ENCODE peak calls at places on chromosomes 7 and 10, in four cellular contexts. One of them, this sample, is unnamed.

GRCh38 chr7:65264258-65264657 is 109.4 kb upstream of the ZNF92 start:
- DNase-seq in K562: no peak
- DNase-seq in H1: peak
- DNase-seq in HepG2: no peak
- DNase-seq in this sample: no peak

GRCh38 chr10:8835453-8836167 is 781.1 kb downstream of the GATA3 start:
- DNase-seq in HepG2: no peak
- DNase-seq in K562: no peak
- DNase-seq in H1: no peak
- DNase-seq in this sample: no peak

GRCh38 chr10:89301231-89301630 is 615 bp upstream of the IFIT2 start:
- DNase-seq in H1: no peak
- DNase-seq in HepG2: no peak
- DNase-seq in K562: no peak
- DNase-seq in this sample: peak

GRCh38 chr10:105398202-105398601 is 757.1 kb downstream of the SORCS3 start:
- DNase-seq in H1: no peak
- DNase-seq in HepG2: no peak
- DNase-seq in K562: no peak
- DNase-seq in this sample: no peak

GRCh38 chr10:13813540-13813939 is 226.8 kb downstream of the PRPF18 start:
- DNase-seq in K562: no peak
- DNase-seq in HepG2: no peak
- DNase-seq in H1: no peak
- DNase-seq in this sample: no peak

GRCh38 chr7:55245271-55245723 is 119.8 kb upstream of the LANCL2 start:
- DNase-seq in H1: no peak
- DNase-seq in HepG2: peak
- DNase-seq in K562: no peak
- DNase-seq in this sample: no peak

GRCh38 chr7:135713836-135714470 is 14.0 kb downstream of the SLC13A4 start:
- DNase-seq in HepG2: no peak
- DNase-seq in H1: no peak
- DNase-seq in K562: no peak
- DNase-seq in this sample: no peak

GRCh38 chr7:37916673-37917660 is at the start of gene SFRP4:
- DNase-seq in H1: peak
- DNase-seq in K562: peak
- DNase-seq in HepG2: peak
- DNase-seq in this sample: peak

GRCh38 chr7:155858521-155859061 is 46.3 kb upstream of the SHH start:
- DNase-seq in HepG2: no peak
- DNase-seq in H1: no peak
- DNase-seq in K562: no peak
- DNase-seq in this sample: peak

GRCh38 chr7:74069086-74069541 is 14.5 kb upstream of the LIMK1 start:
- DNase-seq in K562: peak
- DNase-seq in H1: no peak
- DNase-seq in HepG2: no peak
- DNase-seq in this sample: no peak

GRCh38 chr10:99765672-99766071 is 16.8 kb upstream of the ABCC2 start:
- DNase-seq in H1: no peak
- DNase-seq in HepG2: no peak
- DNase-seq in K562: no peak
- DNase-seq in this sample: no peak

GRCh38 chr10:70130878-70131559 is 1.6 kb downstream of the AIFM2 start:
- DNase-seq in HepG2: peak
- DNase-seq in H1: no peak
- DNase-seq in K562: no peak
- DNase-seq in this sample: no peak

GRCh38 chr7:73703985-73704639 is 15.4 kb downstream of the STX1A start:
- DNase-seq in HepG2: no peak
- DNase-seq in H1: peak
- DNase-seq in K562: peak
- DNase-seq in this sample: peak

GRCh38 chr10:101770331-101771215 is 5.3 kb downstream of the FGF8 start:
- DNase-seq in K562: no peak
- DNase-seq in HepG2: no peak
- DNase-seq in H1: no peak
- DNase-seq in this sample: no peak

DNA sequence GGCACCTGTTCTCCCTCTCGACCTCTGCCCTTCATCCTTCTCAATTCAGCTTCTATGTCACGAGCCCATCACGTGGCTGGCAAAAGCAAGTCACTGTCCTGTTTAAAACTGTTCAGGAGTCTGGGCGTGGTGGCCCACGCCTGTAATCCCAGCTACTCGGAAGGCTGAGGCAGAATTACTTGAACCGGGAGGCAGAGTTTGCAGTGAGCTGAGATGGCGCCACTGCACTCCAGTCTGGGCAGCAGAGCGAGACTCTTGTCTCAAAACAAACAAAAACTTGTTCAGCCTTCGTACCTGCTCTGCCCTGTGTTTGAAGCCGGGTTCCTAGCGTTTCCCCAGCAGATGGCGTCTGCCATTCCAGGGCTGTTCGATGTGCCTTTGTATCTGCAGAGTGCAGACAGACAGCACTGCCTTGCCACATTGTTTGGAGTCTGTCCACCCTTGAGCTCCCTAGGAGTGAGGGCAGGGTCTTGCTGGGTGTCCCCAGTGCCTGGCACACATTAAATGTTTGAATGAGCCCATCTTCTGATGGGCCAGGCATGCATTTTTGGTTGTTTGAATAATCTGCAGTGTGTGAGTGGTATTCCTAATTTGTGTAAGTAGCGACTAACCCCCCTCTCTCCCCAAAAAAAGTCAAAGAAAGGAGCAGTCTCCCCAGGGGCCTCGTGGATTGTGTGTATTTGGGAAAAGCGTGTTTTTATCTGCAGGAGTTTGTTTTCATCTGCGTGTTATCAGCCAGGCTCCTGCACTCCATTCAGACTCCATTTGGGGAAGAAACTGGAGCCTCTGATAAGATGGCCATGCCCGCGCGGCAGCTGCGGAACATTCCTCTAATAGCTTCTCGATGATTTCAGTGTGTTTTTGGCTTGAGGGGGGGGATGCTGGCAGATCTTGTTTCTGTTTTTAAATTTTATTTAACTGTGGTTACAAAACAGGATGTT is 61.2 kb downstream of the DNAJB6 start:
- DNase-seq in K562: peak
- DNase-seq in HepG2: peak
- DNase-seq in H1: no peak
- DNase-seq in this sample: peak
- TF ChIP-seq PHF8 in K562: no peak
- TF ChIP-seq PHF8 in HepG2: no peak
- TF ChIP-seq PHF8 in H1: no peak
- TF ChIP-seq PHF8 in this sample: no peak

GRCh38 chr7:114943953-114944741 is 22.3 kb downstream of the MDFIC start:
- DNase-seq in H1: no peak
- DNase-seq in K562: no peak
- DNase-seq in HepG2: no peak
- DNase-seq in this sample: no peak

GRCh38 chr7:114944742-114945625 is 23.1 kb downstream of the MDFIC start:
- DNase-seq in K562: no peak
- DNase-seq in H1: no peak
- DNase-seq in HepG2: no peak
- DNase-seq in this sample: no peak

GRCh38 chr7:114941692-114942091 is 19.8 kb downstream of the MDFIC start:
- DNase-seq in K562: no peak
- DNase-seq in H1: no peak
- DNase-seq in HepG2: no peak
- DNase-seq in this sample: no peak

GRCh38 chr7:114943530-114943929 is 21.6 kb downstream of the MDFIC start:
- DNase-seq in HepG2: no peak
- DNase-seq in H1: no peak
- DNase-seq in K562: no peak
- DNase-seq in this sample: no peak

GRCh38 chr7:114942443-114943175 is 20.7 kb downstream of the MDFIC start:
- DNase-seq in H1: no peak
- DNase-seq in K562: no peak
- DNase-seq in HepG2: no peak
- DNase-seq in this sample: no peak
- TF ChIP-seq PHF8 in H1: no peak
- TF ChIP-seq PHF8 in K562: no peak
- TF ChIP-seq PHF8 in HepG2: no peak
- TF ChIP-seq PHF8 in this sample: no peak

DNA sequence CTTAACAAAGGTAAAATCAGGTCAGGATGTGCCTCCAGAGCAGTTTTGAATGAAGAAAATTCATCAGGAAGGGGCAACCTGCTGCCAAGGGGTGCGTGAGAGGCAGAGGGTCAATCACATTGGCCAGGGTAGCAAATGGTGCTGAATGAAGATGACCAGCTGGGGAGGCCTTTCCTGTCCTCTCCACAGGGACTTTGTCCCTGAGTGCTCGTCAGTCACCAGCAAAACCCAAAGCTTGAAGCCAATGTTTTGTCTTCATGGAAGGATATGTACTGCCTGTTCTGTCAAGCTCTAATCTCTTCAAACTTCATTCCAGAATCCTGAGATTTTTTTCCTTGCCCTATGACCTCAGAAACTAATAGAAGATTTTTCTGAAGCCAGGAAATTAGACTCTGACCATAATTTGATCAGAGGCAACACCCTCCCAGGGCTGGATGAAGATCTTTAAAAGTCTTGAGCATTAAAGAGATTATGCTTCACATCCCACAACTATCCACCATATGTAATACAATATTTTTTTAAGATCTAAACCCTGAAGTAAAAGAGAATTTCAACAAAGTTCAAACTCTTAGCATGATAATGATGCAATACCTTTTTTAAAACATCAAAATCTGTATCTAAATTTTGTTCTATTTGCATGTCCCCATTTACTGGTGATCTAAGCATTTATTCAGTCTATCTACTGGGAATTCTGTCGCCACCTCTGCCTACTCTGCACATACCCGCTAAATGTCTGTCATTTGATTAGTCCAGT is 243.0 kb downstream of the SNX13 start:
- DNase-seq in HepG2: no peak
- DNase-seq in K562: no peak
- DNase-seq in H1: no peak
- DNase-seq in this sample: peak
- TF ChIP-seq PHF8 in HepG2: no peak
- TF ChIP-seq PHF8 in K562: no peak
- TF ChIP-seq PHF8 in H1: no peak
- TF ChIP-seq PHF8 in this sample: no peak

GRCh38 chr7:5395246-5395645 is 28.4 kb downstream of the TNRC18 start:
- DNase-seq in K562: no peak
- DNase-seq in H1: no peak
- DNase-seq in HepG2: no peak
- DNase-seq in this sample: no peak
- TF ChIP-seq PHF8 in K562: no peak
- TF ChIP-seq PHF8 in H1: no peak
- TF ChIP-seq PHF8 in HepG2: no peak
- TF ChIP-seq PHF8 in this sample: no peak